ENCODE peak calls at places on chromosomes 7 and 10, in six cellular contexts. W is GM10248; M is neural crest cell; X is left ventricle myocardium inferior; B is epithelial cell of esophagus; Q is CD8-positive, alpha-beta T cell. V is an unnamed sample.

GRCh38 chr7:139646566-139646965 is 123.1 kb downstream of the CLEC2L start:
- DNase-seq in W (no peak), M (no peak), X (no peak), B (no peak), Q (no peak), V (no peak)

GRCh38 chr10:61410353-61410752 is 42.8 kb downstream of the TMEM26 start:
- DNase-seq in W (no peak), M (no peak), X (no peak), B (no peak), Q (no peak), V (no peak)

GRCh38 chr7:104529567-104529966 is 201.2 kb downstream of the LHFPL3 start:
- DNase-seq in W (no peak), M (no peak), X (no peak), B (peak; percentile 34), Q (no peak), V (no peak)

GRCh38 chr10:106980711-106981460 is 183.6 kb downstream of the SORCS1 start:
- DNase-seq in W (no peak), M (no peak), X (no peak), B (no peak), Q (no peak), V (no peak)

GRCh38 chr7:46881507-46882127 is 700.3 kb downstream of the TNS3 start:
- DNase-seq in W (no peak), M (no peak), X (no peak), B (peak; percentile 54), Q (no peak), V (no peak)

GRCh38 chr10:50624866-50625491 is 1.2 kb upstream of the SGMS1 start:
- DNase-seq in W (peak; percentile 85), M (peak; percentile 56), X (peak; percentile 60), B (peak; percentile 65), Q (peak; percentile 61), V (peak; percentile 66)

GRCh38 chr7:112649560-112649959 is 140.6 kb downstream of the TMEM168 start:
- DNase-seq in W (no peak), M (no peak), X (no peak), B (peak; percentile 38), Q (no peak), V (no peak)

GRCh38 chr10:119120875-119121274 is 17.0 kb downstream of the DENND10 start:
- DNase-seq in W (no peak), M (no peak), X (no peak), B (no peak), Q (no peak), V (no peak)

GRCh38 chr10:124386186-124387077 is 32.3 kb downstream of the OAT start:
- DNase-seq in W (no peak), M (no peak), X (no peak), B (no peak), Q (no peak), V (no peak)

GRCh38 chr7:74349621-74350020 is 60.4 kb downstream of the CLIP2 start:
- DNase-seq in W (no peak), M (no peak), X (no peak), B (no peak), Q (no peak), V (no peak)

GRCh38 chr7:452791-453455 is 66.7 kb downstream of the PDGFA start:
- DNase-seq in W (peak; percentile 66), M (no peak), X (no peak), B (no peak), Q (no peak), V (no peak)

GRCh38 chr7:50677279-50677996 is 105.3 kb downstream of the GRB10 start:
- DNase-seq in W (no peak), M (no peak), X (no peak), B (no peak), Q (no peak), V (no peak)

GRCh38 chr7:104902183-104902582 is 111.8 kb upstream of the KMT2E start:
- DNase-seq in W (no peak), M (no peak), X (no peak), B (no peak), Q (no peak), V (no peak)

GRCh38 chr10:133264455-133264854 is 12.2 kb downstream of the ADAM8 start:
- DNase-seq in W (no peak), M (no peak), X (no peak), B (peak; percentile 45), Q (peak; percentile 57), V (no peak)

GRCh38 chr7:44471850-44472249 is 18.6 kb downstream of the NUDCD3 start:
- DNase-seq in W (no peak), M (no peak), X (no peak), B (no peak), Q (no peak), V (no peak)

GRCh38 chr7:17934094-17934493 is 6.2 kb downstream of the SNX13 start:
- DNase-seq in W (no peak), M (no peak), X (no peak), B (no peak), Q (no peak), V (no peak)

GRCh38 chr7:75879771-75880184 is 944 bp downstream of the RHBDD2 start:
- DNase-seq in W (no peak), M (no peak), X (no peak), B (no peak), Q (peak; percentile 28), V (no peak)

GRCh38 chr10:9759596-9759995 is 1258.1 kb upstream of the CELF2 start:
- DNase-seq in W (no peak), M (no peak), X (no peak), B (peak; percentile 14), Q (no peak), V (no peak)

GRCh38 chr7:116951366-116952292 is 1.7 kb upstream of the ST7 start:
- DNase-seq in W (no peak), M (no peak), X (no peak), B (no peak), Q (no peak), V (no peak)

GRCh38 chr10:81479316-81479715 is 395.7 kb upstream of the NRG3 start:
- DNase-seq in W (no peak), M (no peak), X (no peak), B (no peak), Q (no peak), V (no peak)

GRCh38 chr10:62166331-62167154 is 102.1 kb downstream of the RTKN2 start:
- DNase-seq in W (peak; percentile 35), M (no peak), X (peak; percentile 20), B (no peak), Q (no peak), V (no peak)

GRCh38 chr10:96306516-96306915 is 2.3 kb downstream of the DNTT start:
- DNase-seq in W (no peak), M (no peak), X (peak; percentile 61), B (no peak), Q (no peak), V (no peak)

GRCh38 chr10:96309631-96310358 is 5.6 kb downstream of the DNTT start:
- DNase-seq in W (no peak), M (no peak), X (no peak), B (no peak), Q (no peak), V (no peak)

GRCh38 chr10:96310359-96310669 is 6.1 kb downstream of the DNTT start:
- DNase-seq in W (no peak), M (no peak), X (no peak), B (no peak), Q (no peak), V (no peak)

GRCh38 chr10:96313348-96313747 is 9.1 kb downstream of the DNTT start:
- DNase-seq in W (no peak), M (no peak), X (no peak), B (no peak), Q (no peak), V (no peak)

DNA sequence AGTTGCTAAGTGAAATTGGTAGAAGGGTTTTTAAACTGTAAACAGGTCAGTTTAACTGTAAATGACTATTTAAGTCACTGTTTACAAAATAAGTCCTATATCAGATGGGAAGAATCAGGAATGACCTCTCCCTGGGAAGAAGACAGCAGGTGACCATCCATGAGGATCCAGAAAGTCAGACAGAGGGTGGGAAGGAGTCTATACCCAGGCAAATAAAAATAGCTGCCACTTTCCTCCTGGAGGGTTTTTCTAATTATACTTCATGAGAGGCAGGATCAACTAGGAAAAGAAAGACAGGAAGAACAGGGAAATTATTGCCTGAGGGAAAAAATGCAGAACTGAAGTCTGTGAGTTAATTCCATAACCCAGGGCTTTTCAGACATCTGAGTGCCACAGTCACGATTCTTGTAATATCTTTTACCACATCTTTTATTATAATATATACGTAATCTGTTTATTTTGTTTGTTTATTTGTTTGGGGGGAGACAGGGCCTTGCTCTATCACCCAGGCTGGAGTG is 7.0 kb downstream of the DNTT start:
- DNase-seq in W (no peak), M (no peak), X (no peak), B (no peak), Q (no peak), V (no peak)
- TF ChIP-seq CTCF in W (no peak), M (no peak), X (no peak), B (no peak), Q (no peak), V (no peak)

GRCh38 chr7:24821045-24821853 is 64.0 kb upstream of the GSDME start:
- DNase-seq in W (peak; percentile 68), M (no peak), X (peak; percentile 22), B (peak; percentile 98), Q (peak; percentile 83), V (peak; percentile 76)
- TF ChIP-seq CTCF in W (no peak), M (no peak), X (peak; percentile 13), B (peak; percentile 57), Q (no peak), V (no peak)

GRCh38 chr10:24396396-24396795 is 187.5 kb downstream of the KIAA1217 start:
- DNase-seq in W (no peak), M (no peak), X (no peak), B (no peak), Q (no peak), V (no peak)
- TF ChIP-seq CTCF in W (no peak), M (no peak), X (peak; percentile 21), B (peak; percentile 15), Q (no peak), V (no peak)

GRCh38 chr10:74982634-74982982 is 128.8 kb upstream of the SAMD8 start:
- DNase-seq in W (no peak), M (no peak), X (no peak), B (no peak), Q (no peak), V (no peak)
- TF ChIP-seq CTCF in W (no peak), M (no peak), X (no peak), B (no peak), Q (no peak), V (no peak)

GRCh38 chr7:80392229-80393169 is 119.4 kb downstream of the GNAT3 start:
- DNase-seq in W (no peak), M (no peak), X (no peak), B (peak; percentile 49), Q (no peak), V (no peak)
- TF ChIP-seq CTCF in W (peak; percentile 19), M (peak; percentile 73), X (peak; percentile 74), B (peak; percentile 29), Q (peak; percentile 40), V (no peak)

DNA sequence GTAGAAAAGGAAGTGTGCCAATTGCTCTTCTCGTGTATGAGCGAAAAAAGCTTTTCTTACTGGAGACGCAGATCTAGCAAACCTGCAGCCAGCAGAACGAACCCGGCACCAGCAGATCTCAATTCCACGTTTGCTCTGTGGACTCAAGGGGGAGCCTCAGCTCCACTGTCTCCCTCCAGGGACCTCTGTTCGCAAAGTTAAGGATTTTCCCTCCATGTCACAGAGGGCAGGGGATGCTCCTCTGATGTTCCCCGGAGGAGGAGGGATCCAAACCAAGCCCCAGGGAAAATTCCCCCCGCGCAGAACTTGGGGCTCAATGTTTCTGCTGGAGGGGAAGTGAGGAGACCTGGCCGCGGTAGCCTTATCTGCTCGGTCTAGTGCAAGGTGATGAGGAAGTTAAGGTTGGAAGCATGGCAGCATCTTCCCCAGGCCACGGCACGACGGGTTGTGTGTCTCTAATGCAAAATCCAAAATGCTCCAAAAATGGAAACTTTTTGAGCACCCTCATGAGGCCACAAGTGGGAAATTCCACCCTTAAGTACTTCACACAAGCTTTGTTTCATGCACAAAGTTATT is 9.0 kb downstream of the IQCE start:
- DNase-seq in W (peak; percentile 47), M (no peak), X (peak; percentile 40), B (peak; percentile 34), Q (no peak), V (no peak)
- TF ChIP-seq CTCF in W (peak; percentile 55), M (peak; percentile 57), X (peak; percentile 76), B (peak; percentile 48), Q (no peak), V (no peak)